ENCODE peak calls at places on chromosomes 6 and 20, in nine cellular contexts. Z is lung, C is PC-3, S is RWPE2, J is aorta, A is body of pancreas, B is left ventricle myocardium inferior, G is mesenchymal stem cell, L is transverse colon. N is an unnamed sample.

GRCh38 chr6:157549468-157549745 is 168.4 kb downstream of the ZDHHC14 start:
- DNase-seq in Z (no peak), C (no peak), S (no peak), J (no peak), A (no peak), B (no peak), G (no peak), L (no peak), N (no peak)

GRCh38 chr6:117174835-117175360 is 90.5 kb upstream of the VGLL2 start:
- DNase-seq in Z (no peak), C (peak; percentile 6), S (no peak), J (no peak), A (no peak), B (no peak), G (no peak), L (no peak), N (no peak)

GRCh38 chr6:111482236-111482958 is 621 bp downstream of the REV3L start:
- DNase-seq in Z (peak; percentile 48), C (no peak), S (peak; percentile 56), J (peak; percentile 85), A (peak; percentile 66), B (peak; percentile 40), G (peak; percentile 71), L (peak; percentile 57), N (peak; percentile 58)

GRCh38 chr6:9502991-9503761 is 911.7 kb downstream of the TFAP2A start:
- DNase-seq in Z (no peak), C (peak; percentile 96), S (no peak), J (no peak), A (no peak), B (no peak), G (peak; percentile 70), L (no peak), N (no peak)

GRCh38 chr6:4281341-4282293 is 146.2 kb upstream of the ECI2 start:
- DNase-seq in Z (peak; percentile 55), C (peak; percentile 81), S (peak; percentile 87), J (no peak), A (peak; percentile 73), B (peak; percentile 38), G (peak; percentile 38), L (peak; percentile 58), N (no peak)

GRCh38 chr6:71544028-71544427 is 255.4 kb downstream of the OGFRL1 start:
- DNase-seq in Z (no peak), C (no peak), S (no peak), J (no peak), A (no peak), B (no peak), G (no peak), L (no peak), N (no peak)

GRCh38 chr6:73234732-73235131 is 9.4 kb upstream of the KHDC1L start:
- DNase-seq in Z (no peak), C (peak; percentile 84), S (no peak), J (no peak), A (no peak), B (no peak), G (peak; percentile 49), L (no peak), N (no peak)

GRCh38 chr6:48835421-48835958 is 627.6 kb downstream of the MMUT start:
- DNase-seq in Z (no peak), C (peak; percentile 10), S (no peak), J (no peak), A (no peak), B (no peak), G (peak; percentile 65), L (no peak), N (no peak)

DNA sequence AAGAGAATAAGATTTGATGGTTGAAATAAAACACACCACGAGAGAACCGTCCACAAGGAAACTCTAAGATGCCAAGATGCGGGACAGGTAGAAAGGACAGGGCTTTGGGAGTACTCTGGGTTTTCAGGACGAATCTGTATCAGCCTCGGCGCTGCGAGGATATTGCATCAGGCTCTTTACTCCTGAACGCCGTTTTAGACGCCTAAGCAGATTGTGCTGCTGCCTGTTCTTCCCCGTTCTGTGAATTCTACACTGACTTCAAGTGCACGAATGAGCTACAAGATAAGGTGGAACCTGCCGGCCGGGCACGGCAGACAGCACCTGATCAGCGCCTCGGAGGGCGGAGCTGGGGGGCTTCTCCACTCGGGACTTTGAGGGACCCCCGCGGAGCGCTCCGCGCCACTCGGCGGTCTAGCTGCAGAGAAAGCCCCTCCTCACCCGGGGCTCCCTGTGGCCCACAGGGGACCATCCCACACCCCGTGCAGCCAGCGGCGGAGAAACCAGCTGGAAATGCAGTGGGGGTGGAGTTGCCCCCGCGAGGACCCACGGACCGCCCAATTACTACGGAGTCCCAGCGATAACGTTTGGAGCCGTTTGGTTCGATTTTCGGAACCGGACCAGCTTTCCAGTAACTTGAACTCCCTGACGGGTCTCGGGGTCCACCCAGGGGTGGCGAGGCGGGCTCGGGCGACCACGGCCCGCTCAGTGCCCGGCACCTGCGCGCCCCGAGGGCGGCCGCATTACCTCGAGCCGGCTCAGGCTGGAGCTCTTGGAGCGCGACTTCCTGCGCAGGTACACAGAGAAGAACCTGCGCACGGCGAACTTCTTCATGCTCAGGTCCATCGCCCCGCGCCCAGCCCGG is 643 bp downstream of the RPS6KA2 start:
- DNase-seq in Z (peak; percentile 43), C (peak; percentile 36), S (no peak), J (no peak), A (peak; percentile 56), B (no peak), G (peak; percentile 61), L (peak; percentile 22), N (peak; percentile 32)
- H3K27me3 ChIP-seq in Z (no peaks in the 10 kb centered on the region), C (no peaks in the 10 kb centered on the region), S (no peaks in the 10 kb centered on the region), J (no peaks in the 10 kb centered on the region), A (no peaks in the 10 kb centered on the region), B (no peaks in the 10 kb centered on the region), G (no peaks in the 10 kb centered on the region), L (peaks cover 9% of the 10 kb centered on the region), N (no peaks in the 10 kb centered on the region)

GRCh38 chr20:57313951-57314350 is 15.7 kb upstream of the SPO11 start:
- DNase-seq in Z (no peak), C (no peak), S (peak; percentile 16), J (no peak), A (no peak), B (no peak), G (no peak), L (no peak), N (no peak)

GRCh38 chr20:57315083-57315963 is 14.3 kb upstream of the SPO11 start:
- DNase-seq in Z (no peak), C (no peak), S (peak; percentile 60), J (no peak), A (no peak), B (no peak), G (no peak), L (no peak), N (no peak)

GRCh38 chr20:57310821-57311514 is 18.6 kb upstream of the SPO11 start:
- DNase-seq in Z (no peak), C (no peak), S (peak; percentile 61), J (no peak), A (no peak), B (no peak), G (no peak), L (no peak), N (no peak)

GRCh38 chr20:57312138-57312537 is 17.5 kb upstream of the SPO11 start:
- DNase-seq in Z (no peak), C (no peak), S (peak; percentile 67), J (no peak), A (no peak), B (no peak), G (no peak), L (no peak), N (no peak)

DNA sequence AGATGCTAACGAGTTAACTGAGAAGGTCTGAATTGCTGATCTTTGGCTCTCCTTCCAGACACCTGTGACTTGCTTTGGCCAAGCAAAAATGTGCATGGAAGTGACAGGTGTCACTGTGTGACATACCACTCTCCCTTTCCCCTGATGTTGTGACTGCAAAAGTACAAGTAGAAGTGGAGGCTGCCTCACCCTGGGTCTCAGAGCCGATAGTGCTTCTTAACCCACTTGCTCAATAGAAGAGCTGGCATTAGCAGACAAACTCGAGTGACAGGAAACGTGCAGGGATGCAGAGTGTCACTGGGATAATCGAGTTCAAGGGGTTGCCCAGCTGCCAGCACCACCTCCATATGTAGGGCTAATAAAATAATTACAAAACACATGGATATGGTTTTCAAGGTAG is 16.4 kb upstream of the SPO11 start:
- DNase-seq in Z (no peak), C (no peak), S (no peak), J (no peak), A (no peak), B (no peak), G (no peak), L (no peak), N (no peak)
- H3K27me3 ChIP-seq in Z (no peaks in the 10 kb centered on the region), C (peaks cover 80% of the 10 kb centered on the region), S (peaks cover 59% of the 10 kb centered on the region), J (no peaks in the 10 kb centered on the region), A (no peaks in the 10 kb centered on the region), B (peaks cover 68% of the 10 kb centered on the region), G (peaks cover 66% of the 10 kb centered on the region), L (no peaks in the 10 kb centered on the region), N (peaks cover 9% of the 10 kb centered on the region)

DNA sequence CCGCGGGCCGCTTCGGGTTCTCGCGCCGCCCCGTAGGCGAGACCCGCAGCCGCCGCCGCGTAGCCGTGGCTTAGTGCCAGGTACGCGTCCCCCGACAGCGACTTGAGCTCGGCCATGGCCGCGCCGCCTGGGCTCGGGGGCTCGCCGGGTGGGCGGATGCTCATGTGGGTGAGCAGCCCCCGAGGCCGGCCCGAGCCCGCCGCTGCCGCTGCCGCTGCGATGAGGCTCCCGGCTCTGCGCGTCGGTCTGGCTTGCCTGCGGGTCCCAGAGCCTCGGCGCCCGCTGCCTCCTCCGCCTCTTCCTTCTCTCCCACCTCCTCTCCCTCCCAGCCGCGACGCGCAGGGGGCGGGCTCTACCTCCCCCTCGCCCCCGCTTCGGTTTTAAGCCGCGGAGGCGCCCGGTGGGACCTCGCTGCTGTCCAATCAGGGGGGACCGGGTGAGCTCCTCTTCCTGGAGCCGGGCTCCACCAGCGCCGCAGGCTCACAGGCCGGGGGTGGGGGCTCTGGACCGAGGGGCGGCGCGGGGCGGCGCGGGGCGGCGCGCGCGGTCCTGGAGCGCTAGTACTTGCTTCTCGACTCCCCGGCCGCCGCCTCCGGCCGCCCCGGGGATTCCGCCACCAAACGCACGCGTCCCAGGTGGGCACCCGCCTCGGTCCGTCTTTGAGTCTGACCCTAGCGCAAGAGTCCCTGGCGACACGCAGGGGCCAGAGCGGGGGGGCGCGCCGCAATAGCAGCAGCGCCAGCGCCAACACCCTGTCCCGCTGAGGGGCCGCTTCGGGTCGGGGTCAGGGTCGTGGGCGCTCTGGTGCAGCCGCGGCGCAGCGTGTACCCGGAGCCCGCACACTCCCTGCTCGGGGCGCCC is at the start of gene BHLHE23:
- DNase-seq in Z (no peak), C (no peak), S (no peak), J (no peak), A (no peak), B (peak; percentile 30), G (no peak), L (no peak), N (no peak)
- H3K27me3 ChIP-seq in Z (peaks cover 39% of the 10 kb centered on the region), C (peaks cover 52% of the 10 kb centered on the region), S (peaks cover 98% of the 10 kb centered on the region), J (no peaks in the 10 kb centered on the region), A (peaks cover 37% of the 10 kb centered on the region), B (peaks cover 100% of the 10 kb centered on the region), G (peaks cover 93% of the 10 kb centered on the region), L (peaks cover 100% of the 10 kb centered on the region), N (peaks cover 100% of the 10 kb centered on the region)

GRCh38 chr20:17921774-17922173 is 46.8 kb downstream of the SNX5 start:
- DNase-seq in Z (no peak), C (no peak), S (no peak), J (no peak), A (no peak), B (no peak), G (no peak), L (no peak), N (no peak)

GRCh38 chr20:17914957-17915356 is 53.6 kb downstream of the SNX5 start:
- DNase-seq in Z (no peak), C (no peak), S (no peak), J (no peak), A (no peak), B (no peak), G (no peak), L (no peak), N (no peak)

GRCh38 chr20:17917832-17918618 is 50.6 kb downstream of the SNX5 start:
- DNase-seq in Z (no peak), C (no peak), S (no peak), J (no peak), A (no peak), B (no peak), G (no peak), L (no peak), N (no peak)

GRCh38 chr20:17916365-17916996 is 52.1 kb downstream of the SNX5 start:
- DNase-seq in Z (no peak), C (no peak), S (no peak), J (no peak), A (peak; percentile 53), B (no peak), G (no peak), L (no peak), N (no peak)

DNA sequence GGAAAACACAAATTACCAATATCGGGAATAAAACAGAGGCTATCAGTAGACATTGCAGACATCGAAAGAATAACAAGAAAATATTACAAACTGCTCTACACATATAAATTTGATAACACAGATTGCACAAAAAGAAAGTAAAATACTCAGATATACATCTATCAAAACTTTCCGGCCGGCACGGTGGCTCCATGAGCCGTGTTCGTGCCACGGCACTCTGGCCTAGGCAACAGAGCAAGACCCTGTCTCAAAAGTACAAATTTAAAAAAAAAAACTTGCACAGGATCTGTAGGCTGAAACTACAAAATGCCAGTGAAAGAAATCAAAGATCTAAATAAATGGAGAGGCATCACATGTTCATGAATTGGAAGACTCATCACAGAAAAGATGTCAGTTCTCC is 49.4 kb downstream of the SNX5 start:
- DNase-seq in Z (no peak), C (no peak), S (no peak), J (no peak), A (no peak), B (no peak), G (no peak), L (no peak), N (no peak)
- H3K27me3 ChIP-seq in Z (no peaks in the 10 kb centered on the region), C (no peaks in the 10 kb centered on the region), S (no peaks in the 10 kb centered on the region), J (no peaks in the 10 kb centered on the region), A (no peaks in the 10 kb centered on the region), B (no peaks in the 10 kb centered on the region), G (no peaks in the 10 kb centered on the region), L (no peaks in the 10 kb centered on the region), N (no peaks in the 10 kb centered on the region)

N was measured in BE2C.